ENCODE peak calls at places on chromosomes 12 and 14, in ten cellular contexts. Z is progenitor cell of endocrine pancreas, P is GM12865, E is HL-60, N is HCT116, O is foreskin fibroblast, I is lower leg skin, B is IMR-90, S is pancreas, A is A549. Y is an unnamed sample.

GRCh38 chr12:28933864-28934527 is 215.1 kb upstream of the FAR2 start:
- DNase-seq in Z (no peak), P (no peak), E (no peak), N (no peak), O (no peak), I (no peak), B (peak), S (no peak), A (no peak), Y (no peak)

GRCh38 chr12:46491548-46491947 is 119.0 kb upstream of the SLC38A2 start:
- DNase-seq in Z (no peak), P (no peak), E (no peak), N (no peak), O (no peak), I (no peak), B (no peak), S (no peak), A (no peak), Y (no peak)

GRCh38 chr12:116495260-116495659 is 63.9 kb upstream of the MAP1LC3B2 start:
- DNase-seq in Z (no peak), P (no peak), E (no peak), N (peak), O (peak), I (no peak), B (peak), S (no peak), A (peak), Y (no peak)

GRCh38 chr14:79540394-79540793 is 670.9 kb downstream of the DIO2 start:
- DNase-seq in Z (no peak), P (no peak), E (no peak), N (no peak), O (no peak), I (no peak), B (no peak), S (no peak), A (no peak), Y (no peak)

GRCh38 chr12:12913626-12914388 is 22.4 kb downstream of the GPRC5A start:
- DNase-seq in Z (no peak), P (no peak), E (no peak), N (no peak), O (no peak), I (no peak), B (no peak), S (no peak), A (no peak), Y (no peak)

GRCh38 chr12:30200864-30201263 is 417.1 kb upstream of the TMTC1 start:
- DNase-seq in Z (peak), P (no peak), E (no peak), N (no peak), O (peak), I (no peak), B (no peak), S (peak), A (no peak), Y (no peak)

GRCh38 chr14:95287176-95287754 is 32.4 kb downstream of the CLMN start:
- DNase-seq in Z (no peak), P (no peak), E (no peak), N (no peak), O (no peak), I (no peak), B (no peak), S (no peak), A (no peak), Y (no peak)

GRCh38 chr12:79439179-79439825 is 251.5 kb downstream of the PAWR start:
- DNase-seq in Z (no peak), P (no peak), E (no peak), N (no peak), O (no peak), I (no peak), B (no peak), S (no peak), A (no peak), Y (no peak)

GRCh38 chr12:29374913-29375312 is 6.1 kb downstream of the ERGIC2 start:
- DNase-seq in Z (no peak), P (peak), E (no peak), N (no peak), O (no peak), I (no peak), B (no peak), S (no peak), A (no peak), Y (no peak)

GRCh38 chr14:93654599-93654998 is 133.7 kb downstream of the PRIMA1 start:
- DNase-seq in Z (no peak), P (no peak), E (no peak), N (no peak), O (no peak), I (no peak), B (no peak), S (no peak), A (no peak), Y (no peak)

GRCh38 chr12:92538970-92539749 is 163.6 kb upstream of the PLEKHG7 start:
- DNase-seq in Z (no peak), P (peak), E (peak), N (peak), O (peak), I (no peak), B (peak), S (no peak), A (no peak), Y (peak)

GRCh38 chr12:86234309-86234708 is 21.9 kb downstream of the MGAT4C start:
- DNase-seq in Z (no peak), P (no peak), E (no peak), N (no peak), O (no peak), I (no peak), B (no peak), S (no peak), A (no peak), Y (no peak)

GRCh38 chr14:92253381-92253894 is 69.5 kb upstream of the SLC24A4 start:
- DNase-seq in Z (no peak), P (no peak), E (no peak), N (no peak), O (no peak), I (no peak), B (no peak), S (no peak), A (no peak), Y (no peak)

GRCh38 chr14:92627707-92628215 is 114.2 kb downstream of the RIN3 start:
- DNase-seq in Z (no peak), P (no peak), E (no peak), N (no peak), O (no peak), I (no peak), B (no peak), S (no peak), A (no peak), Y (no peak)

GRCh38 chr14:106528717-106529116 is 1002.3 kb downstream of the TMEM121 start:
- DNase-seq in Z (no peak), P (no peak), E (no peak), N (no peak), O (peak), I (no peak), B (no peak), S (no peak), A (no peak), Y (no peak)

GRCh38 chr12:8556748-8557147 is 16.0 kb upstream of the CLEC4E start:
- DNase-seq in Z (no peak), P (no peak), E (no peak), N (no peak), O (no peak), I (no peak), B (no peak), S (no peak), A (no peak), Y (no peak)

GRCh38 chr12:31118831-31119530 is 45.3 kb downstream of the DDX11 start:
- DNase-seq in Z (peak), P (peak), E (no peak), N (peak), O (peak), I (no peak), B (no peak), S (peak), A (peak), Y (peak)

GRCh38 chr12:122871851-122872785 is 23.8 kb downstream of the VPS37B start:
- DNase-seq in Z (no peak), P (peak), E (peak), N (no peak), O (peak), I (peak), B (peak), S (peak), A (no peak), Y (peak)

GRCh38 chr14:45104571-45104970 is 20.7 kb downstream of the PRPF39 start:
- DNase-seq in Z (no peak), P (no peak), E (no peak), N (no peak), O (no peak), I (no peak), B (no peak), S (no peak), A (no peak), Y (no peak)

GRCh38 chr12:46855760-46856159 is 30.0 kb upstream of the SLC38A4 start:
- DNase-seq in Z (no peak), P (no peak), E (no peak), N (no peak), O (no peak), I (no peak), B (no peak), S (no peak), A (no peak), Y (no peak)

GRCh38 chr12:95701722-95702418 is 88.7 kb downstream of the NTN4 start:
- DNase-seq in Z (no peak), P (no peak), E (no peak), N (no peak), O (no peak), I (no peak), B (no peak), S (no peak), A (no peak), Y (no peak)

GRCh38 chr14:81525129-81525528 is 8.5 kb downstream of the SEL1L start:
- DNase-seq in Z (no peak), P (no peak), E (no peak), N (no peak), O (no peak), I (no peak), B (no peak), S (no peak), A (no peak), Y (no peak)

GRCh38 chr14:99360774-99361595 is 89.0 kb upstream of the BCL11B start:
- DNase-seq in Z (no peak), P (peak), E (no peak), N (peak), O (no peak), I (no peak), B (no peak), S (no peak), A (peak), Y (no peak)

GRCh38 chr14:50658203-50658602 is 9.9 kb downstream of the SAV1 start:
- DNase-seq in Z (no peak), P (no peak), E (no peak), N (no peak), O (peak), I (no peak), B (peak), S (no peak), A (no peak), Y (no peak)

GRCh38 chr12:110349521-110350151 is 53.9 kb downstream of the ANAPC7 start:
- DNase-seq in Z (no peak), P (no peak), E (no peak), N (no peak), O (no peak), I (no peak), B (no peak), S (no peak), A (no peak), Y (peak)

GRCh38 chr12:104689630-104690029 is 232.9 kb downstream of the CHST11 start:
- DNase-seq in Z (no peak), P (no peak), E (peak), N (no peak), O (no peak), I (no peak), B (no peak), S (no peak), A (no peak), Y (no peak)

GRCh38 chr14:63387691-63388090 is 69.0 kb upstream of the GPHB5 start:
- DNase-seq in Z (no peak), P (no peak), E (no peak), N (no peak), O (peak), I (no peak), B (no peak), S (no peak), A (no peak), Y (no peak)

GRCh38 chr14:65936342-65936741 is 523.8 kb downstream of the FUT8 start:
- DNase-seq in Z (no peak), P (no peak), E (no peak), N (no peak), O (no peak), I (no peak), B (no peak), S (no peak), A (no peak), Y (no peak)

GRCh38 chr12:110809149-110809548 is 37.6 kb upstream of the CCDC63 start:
- DNase-seq in Z (no peak), P (no peak), E (no peak), N (no peak), O (no peak), I (no peak), B (no peak), S (no peak), A (no peak), Y (no peak)

GRCh38 chr14:52960627-52961026 is 9.8 kb upstream of the FERMT2 start:
- DNase-seq in Z (no peak), P (peak), E (no peak), N (no peak), O (no peak), I (no peak), B (no peak), S (no peak), A (no peak), Y (no peak)

GRCh38 chr12:67040861-67041137 is 228.4 kb upstream of the CAND1 start:
- DNase-seq in Z (no peak), P (no peak), E (no peak), N (no peak), O (no peak), I (no peak), B (no peak), S (no peak), A (no peak), Y (no peak)

GRCh38 chr12:93245543-93245942 is 132.2 kb upstream of the NUDT4 start:
- DNase-seq in Z (no peak), P (peak), E (no peak), N (no peak), O (no peak), I (no peak), B (no peak), S (no peak), A (no peak), Y (peak)

GRCh38 chr12:80025638-80026037 is 73.7 kb upstream of the OTOGL start:
- DNase-seq in Z (no peak), P (no peak), E (no peak), N (no peak), O (no peak), I (no peak), B (no peak), S (no peak), A (no peak), Y (no peak)

GRCh38 chr12:39919790-39920189 is 186.1 kb downstream of the SLC2A13 start:
- DNase-seq in Z (no peak), P (no peak), E (no peak), N (no peak), O (no peak), I (no peak), B (no peak), S (no peak), A (no peak), Y (no peak)

GRCh38 chr12:12294215-12295005 is 27.6 kb upstream of the LRP6 start:
- DNase-seq in Z (no peak), P (no peak), E (no peak), N (no peak), O (peak), I (no peak), B (no peak), S (no peak), A (no peak), Y (no peak)

GRCh38 chr14:30214456-30215090 is 286.9 kb upstream of the PRKD1 start:
- DNase-seq in Z (no peak), P (peak), E (peak), N (peak), O (peak), I (no peak), B (peak), S (no peak), A (peak), Y (peak)

GRCh38 chr12:132314516-132315233 is 14.7 kb downstream of the GALNT9 start:
- DNase-seq in Z (no peak), P (no peak), E (no peak), N (no peak), O (no peak), I (no peak), B (no peak), S (peak), A (no peak), Y (no peak)

GRCh38 chr12:100877776-100878175 is 83.2 kb downstream of the ANO4 start:
- DNase-seq in Z (no peak), P (no peak), E (no peak), N (no peak), O (no peak), I (no peak), B (no peak), S (no peak), A (peak), Y (no peak)
- TF ChIP-seq CTCF in Z (peak), P (peak), E (no peak), N (peak), O (no peak), I (no peak), B (peak), S (no peak), A (no peak), Y (no peak)

DNA sequence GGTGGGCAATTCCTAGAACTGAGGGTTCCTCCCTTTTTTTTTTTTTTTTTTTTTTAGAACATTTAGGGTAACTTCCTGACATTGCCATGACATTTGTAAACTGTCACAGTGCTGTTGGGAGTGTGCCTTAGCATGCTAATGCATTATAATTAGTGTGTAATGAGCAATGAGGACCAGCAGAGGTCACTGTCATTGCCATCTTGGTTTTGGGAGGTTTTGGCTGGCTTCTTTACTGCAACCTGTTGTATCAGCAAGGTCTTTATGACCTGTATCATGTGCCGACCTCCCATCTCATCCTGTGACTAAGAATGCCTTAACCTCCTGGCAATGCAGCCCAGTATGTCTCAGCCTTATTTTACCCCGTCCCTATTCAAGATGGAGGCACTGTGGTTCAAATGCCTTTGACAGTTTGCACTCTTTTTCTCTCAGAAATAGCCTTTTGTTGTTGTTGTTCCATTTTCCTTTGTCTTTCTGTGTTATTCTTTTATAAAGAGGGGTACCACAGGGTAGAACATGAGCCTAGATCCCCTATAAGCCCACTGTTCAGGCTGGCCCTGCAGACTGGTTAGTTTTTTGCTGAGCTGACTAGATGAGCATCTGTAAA is 75.6 kb upstream of the DCD start:
- DNase-seq in Z (no peak), P (peak), E (no peak), N (peak), O (peak), I (no peak), B (peak), S (no peak), A (no peak), Y (no peak)
- TF ChIP-seq CTCF in Z (peak), P (peak), E (peak), N (peak), O (peak), I (no peak), B (peak), S (peak), A (peak), Y (peak)

GRCh38 chr14:32224731-32225377 is 21.8 kb upstream of the RNU6-8 start:
- DNase-seq in Z (no peak), P (peak), E (no peak), N (no peak), O (peak), I (no peak), B (peak), S (no peak), A (peak), Y (no peak)
- TF ChIP-seq CTCF in Z (peak), P (no peak), E (no peak), N (no peak), O (peak), I (no peak), B (peak), S (no peak), A (peak), Y (no peak)

GRCh38 chr12:25401547-25402345 is 151.0 kb upstream of the KRAS start:
- DNase-seq in Z (no peak), P (no peak), E (no peak), N (no peak), O (peak), I (no peak), B (no peak), S (no peak), A (no peak), Y (no peak)

GRCh38 chr12:25404955-25405354 is 148.1 kb downstream of the LMNTD1 start:
- DNase-seq in Z (no peak), P (no peak), E (no peak), N (no peak), O (no peak), I (no peak), B (no peak), S (no peak), A (no peak), Y (no peak)
- TF ChIP-seq CTCF in Z (no peak), P (no peak), E (no peak), N (no peak), O (no peak), I (no peak), B (no peak), S (no peak), A (no peak), Y (no peak)

GRCh38 chr12:124390442-124391116 is 95.7 kb downstream of the RFLNA start:
- DNase-seq in Z (no peak), P (peak), E (peak), N (peak), O (peak), I (no peak), B (peak), S (no peak), A (peak), Y (peak)

GRCh38 chr12:124393831-124394230 is 98.9 kb downstream of the RFLNA start:
- DNase-seq in Z (no peak), P (no peak), E (no peak), N (no peak), O (no peak), I (no peak), B (no peak), S (no peak), A (no peak), Y (no peak)

GRCh38 chr12:124392991-124393790 is 98.3 kb downstream of the RFLNA start:
- DNase-seq in Z (no peak), P (no peak), E (no peak), N (no peak), O (peak), I (no peak), B (peak), S (peak), A (no peak), Y (no peak)

GRCh38 chr12:124391340-124392261 is 96.7 kb downstream of the RFLNA start:
- DNase-seq in Z (no peak), P (peak), E (no peak), N (peak), O (peak), I (no peak), B (peak), S (no peak), A (no peak), Y (peak)

DNA sequence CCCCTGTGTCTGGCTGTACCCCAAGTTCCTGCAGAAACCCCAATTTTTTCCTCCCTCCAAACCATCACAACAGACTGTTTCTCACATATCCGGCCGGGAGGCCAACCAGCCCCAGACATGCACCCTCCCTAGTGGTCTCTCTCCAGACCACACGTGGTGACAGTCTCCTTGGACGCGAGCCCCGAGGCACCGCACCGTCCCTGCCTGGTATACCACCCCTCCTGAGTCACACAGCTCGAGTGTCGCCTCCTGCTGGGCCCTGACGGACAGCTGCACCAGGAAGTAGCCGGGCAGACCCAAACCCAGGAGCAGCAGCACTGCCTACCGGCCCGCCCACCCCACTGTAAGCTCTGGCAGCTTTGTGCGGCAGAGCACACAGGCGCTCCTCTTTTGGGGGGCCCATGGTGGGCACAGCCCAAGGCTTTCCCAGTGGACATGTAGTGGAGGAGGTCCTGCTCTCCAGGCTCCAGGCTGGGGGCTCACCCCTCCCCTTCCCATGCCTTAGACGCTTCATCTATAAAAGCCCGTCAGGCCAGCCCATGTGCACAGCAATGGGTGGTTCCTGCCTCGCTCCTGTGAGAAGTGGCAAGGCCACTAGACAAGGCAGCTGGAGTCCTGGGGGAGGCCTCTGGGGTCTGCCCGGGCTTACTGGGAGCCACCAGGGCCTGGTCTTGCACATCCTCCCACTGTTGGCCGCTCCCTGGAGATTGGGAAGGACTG is 97.5 kb downstream of the RFLNA start:
- DNase-seq in Z (no peak), P (no peak), E (peak), N (peak), O (peak), I (no peak), B (peak), S (no peak), A (peak), Y (peak)
- TF ChIP-seq CTCF in Z (peak), P (peak), E (peak), N (no peak), O (peak), I (no peak), B (peak), S (no peak), A (peak), Y (no peak)

GRCh38 chr12:20528208-20528607 is 159.9 kb downstream of the PDE3A start:
- DNase-seq in Z (no peak), P (no peak), E (no peak), N (no peak), O (no peak), I (no peak), B (no peak), S (no peak), A (peak), Y (no peak)
- TF ChIP-seq CTCF in Z (peak), P (no peak), E (no peak), N (no peak), O (no peak), I (no peak), B (no peak), S (no peak), A (peak), Y (no peak)

Y was measured in GM10248.